ENCODE peak calls at places on chromosome 20, in five cellular contexts. N, J, W, M and U are unnamed samples.

GRCh38 chr20:19565721-19566120 is 192.3 kb upstream of the RIN2 start:
- DNase-seq in M (no peak), J (no peak), N (no peak), W (no peak), U (no peak)

GRCh38 chr20:34987288-34988175 is 31.9 kb downstream of the MYH7B start:
- DNase-seq in W (no peak), M (no peak), J (no peak), N (no peak), U (no peak)

GRCh38 chr20:64114356-64114971 is 7.1 kb upstream of the NPBWR2 start:
- DNase-seq in N (peak), M (no peak), W (no peak), J (no peak), U (no peak)

GRCh38 chr20:37915434-37915787 is 12.5 kb downstream of the VSTM2L start:
- DNase-seq in M (no peak), N (no peak), W (no peak), J (no peak), U (no peak)

GRCh38 chr20:23541330-23541729 is 27.0 kb downstream of the CST9L start:
- DNase-seq in W (peak), J (no peak), N (no peak), M (no peak), U (no peak)

GRCh38 chr20:14721926-14722325 is 384.5 kb upstream of the FLRT3 start:
- DNase-seq in J (no peak), N (no peak), W (no peak), M (peak), U (peak)

GRCh38 chr20:5822569-5822968 is 72.4 kb downstream of the SHLD1 start:
- DNase-seq in W (no peak), N (no peak), M (no peak), J (no peak), U (no peak)

GRCh38 chr20:50027611-50028105 is 44.9 kb downstream of the SNAI1 start:
- DNase-seq in M (peak), N (no peak), J (no peak), W (peak), U (peak)

DNA sequence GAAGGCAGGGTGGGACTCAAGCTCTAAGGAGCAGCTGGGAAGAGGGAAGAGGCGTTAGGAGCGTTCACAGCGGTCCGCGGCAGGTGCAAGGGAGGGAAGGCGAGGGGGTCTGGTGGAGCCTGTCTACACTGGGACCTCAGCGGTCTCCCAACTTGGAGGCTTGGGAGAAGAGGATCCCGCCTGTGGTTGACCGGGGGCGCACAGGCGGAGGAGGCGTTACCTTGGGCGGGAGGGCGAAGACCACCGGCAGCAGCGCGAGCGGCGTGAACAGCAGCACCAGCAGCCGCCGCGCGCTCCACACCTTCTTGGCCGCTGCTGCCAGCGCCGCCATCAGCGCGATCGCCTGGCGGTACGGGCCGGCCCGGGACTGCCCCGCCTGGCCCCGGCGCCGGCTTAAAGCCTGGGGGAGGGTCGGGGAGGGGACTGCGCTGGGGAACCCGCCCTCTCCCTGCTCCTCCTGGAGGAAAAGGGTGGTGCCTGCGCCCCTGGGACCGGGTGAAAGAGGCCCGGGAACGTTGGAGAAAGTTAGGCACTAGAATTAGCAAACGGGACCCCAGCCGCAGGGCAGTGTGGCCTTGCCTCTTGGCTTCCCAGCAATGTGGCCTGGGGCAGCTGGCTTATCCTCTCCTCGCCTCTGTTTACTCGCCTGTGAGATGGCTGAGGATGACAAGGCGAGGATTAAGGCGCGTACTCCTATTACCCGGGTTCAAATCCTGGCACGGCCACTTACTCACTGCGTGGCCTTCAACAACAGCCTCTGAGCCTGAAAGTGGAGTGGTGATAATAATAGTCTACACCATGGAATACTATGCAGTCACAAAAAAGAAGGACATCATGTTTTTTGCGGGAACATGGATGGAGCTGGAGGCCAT is at the start of gene SLC13A3:
- DNase-seq in M (peak), N (no peak), J (no peak), W (no peak), U (no peak)
- H3K4me3 ChIP-seq in M (peak), N (no peak), J (no peak), W (no peak), U (no peak)

DNA sequence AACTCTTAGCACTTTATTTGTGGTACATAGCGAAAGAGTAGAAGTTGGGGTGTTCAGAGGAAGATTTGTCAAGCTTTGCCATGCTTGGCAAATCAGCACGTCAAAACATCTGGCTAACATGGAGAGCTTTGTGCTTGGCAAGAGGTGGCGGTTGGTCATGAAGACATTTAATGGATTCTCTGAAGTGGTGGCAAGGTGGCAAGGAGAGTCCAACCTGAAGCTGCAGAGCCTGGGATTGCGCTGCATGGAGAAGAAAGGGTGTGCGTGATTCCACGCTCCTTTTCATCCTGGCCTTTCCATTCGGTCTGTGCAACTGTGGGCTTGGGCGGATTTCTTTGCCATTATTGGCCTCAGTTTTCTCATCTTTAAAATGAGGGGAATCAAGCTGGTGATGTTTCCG is 3.1 kb downstream of the PYGB start:
- DNase-seq in M (no peak), N (peak), J (no peak), W (no peak), U (no peak)
- H3K4me3 ChIP-seq in M (peak), N (no peak), J (no peak), W (no peak), U (no peak)

GRCh38 chr20:61447950-61448349 is 195.9 kb downstream of the CDH4 start:
- DNase-seq in W (no peak), M (no peak), N (no peak), J (no peak), U (no peak)
- H3K4me3 ChIP-seq in W (no peak), M (no peak), N (no peak), J (no peak), U (no peak)

GRCh38 chr20:40255368-40255767 is 433.7 kb downstream of the MAFB start:
- DNase-seq in W (peak), J (no peak), N (no peak), M (peak), U (peak)

GRCh38 chr20:40254023-40254772 is 434.8 kb downstream of the MAFB start:
- DNase-seq in W (peak), M (no peak), J (no peak), N (no peak), U (peak)

GRCh38 chr20:40258931-40259330 is 430.1 kb downstream of the MAFB start:
- DNase-seq in W (no peak), N (no peak), M (no peak), J (no peak), U (no peak)

GRCh38 chr20:40262219-40262618 is 426.8 kb downstream of the MAFB start:
- DNase-seq in J (no peak), W (no peak), N (no peak), M (no peak), U (no peak)

DNA sequence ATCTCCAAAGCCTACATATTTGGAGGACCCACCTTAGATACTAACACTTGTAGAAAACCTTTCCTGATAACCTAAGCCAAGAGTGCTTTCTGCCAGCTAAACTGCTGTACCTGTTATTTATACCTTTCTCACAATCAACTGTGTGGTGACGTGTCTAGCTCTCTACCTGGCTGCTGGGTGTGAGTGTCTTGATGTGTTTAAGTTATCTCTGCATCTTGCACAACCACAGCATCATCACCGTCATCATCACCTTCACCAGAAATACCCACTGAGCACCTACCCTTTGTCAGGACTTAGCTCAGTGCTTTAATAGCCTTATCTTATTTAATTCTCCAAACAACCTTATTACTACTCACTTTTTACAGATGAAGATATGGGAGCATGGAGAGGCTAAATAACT is 431.3 kb downstream of the MAFB start:
- DNase-seq in N (no peak), J (no peak), M (no peak), W (no peak), U (no peak)
- H3K4me3 ChIP-seq in N (no peak), J (no peak), M (no peak), W (no peak), U (no peak)

GRCh38 chr20:21522479-21523397 is 8.9 kb upstream of the NKX2-2 start:
- DNase-seq in N (no peak), W (no peak), M (no peak), J (peak), U (no peak)
- H3K4me3 ChIP-seq in N (no peak), W (no peak), M (no peak), J (no peak), U (no peak)

GRCh38 chr20:53994088-53994487 is 76.3 kb downstream of the BCAS1 start:
- DNase-seq in N (no peak), W (no peak), J (no peak), M (no peak), U (no peak)
- H3K4me3 ChIP-seq in N (no peak), W (no peak), J (no peak), M (no peak), U (no peak)

GRCh38 chr20:2798814-2799213 is 1.6 kb downstream of the CPXM1 start:
- DNase-seq in W (peak), M (no peak), J (no peak), N (no peak), U (peak)

GRCh38 chr20:2800590-2801458 is at the start of gene CPXM1:
- DNase-seq in W (peak), N (no peak), J (no peak), M (peak), U (no peak)

GRCh38 chr20:2798095-2798805 is 2.2 kb downstream of the CPXM1 start:
- DNase-seq in W (no peak), J (no peak), N (no peak), M (no peak), U (no peak)

GRCh38 chr20:2799688-2800589 is 488 bp downstream of the CPXM1 start:
- DNase-seq in W (peak), M (peak), N (no peak), J (no peak), U (peak)

DNA sequence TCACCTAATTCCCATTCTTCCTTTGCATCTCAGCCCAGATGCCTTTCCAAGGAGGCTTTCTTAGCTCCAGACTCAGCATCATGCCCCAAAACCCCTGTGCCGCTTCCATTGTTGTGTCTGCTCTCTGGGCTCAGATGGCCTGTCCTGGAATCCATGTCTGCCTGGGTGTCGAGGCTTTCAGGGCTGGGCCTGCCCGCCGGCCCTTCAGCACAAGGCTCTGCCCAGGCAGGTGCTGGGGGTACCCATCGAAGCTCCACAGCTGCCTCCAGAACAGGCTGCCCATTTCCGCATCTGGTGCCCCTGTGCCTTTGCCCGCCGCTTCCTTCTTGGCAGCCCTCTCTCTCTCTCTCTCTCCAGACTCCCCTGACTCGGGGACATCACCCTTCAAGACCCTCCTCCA is 1.2 kb downstream of the CPXM1 start:
- DNase-seq in W (no peak), N (no peak), J (no peak), M (no peak), U (no peak)
- H3K4me3 ChIP-seq in W (no peak), N (peak), J (no peak), M (peak), U (no peak)

DNA sequence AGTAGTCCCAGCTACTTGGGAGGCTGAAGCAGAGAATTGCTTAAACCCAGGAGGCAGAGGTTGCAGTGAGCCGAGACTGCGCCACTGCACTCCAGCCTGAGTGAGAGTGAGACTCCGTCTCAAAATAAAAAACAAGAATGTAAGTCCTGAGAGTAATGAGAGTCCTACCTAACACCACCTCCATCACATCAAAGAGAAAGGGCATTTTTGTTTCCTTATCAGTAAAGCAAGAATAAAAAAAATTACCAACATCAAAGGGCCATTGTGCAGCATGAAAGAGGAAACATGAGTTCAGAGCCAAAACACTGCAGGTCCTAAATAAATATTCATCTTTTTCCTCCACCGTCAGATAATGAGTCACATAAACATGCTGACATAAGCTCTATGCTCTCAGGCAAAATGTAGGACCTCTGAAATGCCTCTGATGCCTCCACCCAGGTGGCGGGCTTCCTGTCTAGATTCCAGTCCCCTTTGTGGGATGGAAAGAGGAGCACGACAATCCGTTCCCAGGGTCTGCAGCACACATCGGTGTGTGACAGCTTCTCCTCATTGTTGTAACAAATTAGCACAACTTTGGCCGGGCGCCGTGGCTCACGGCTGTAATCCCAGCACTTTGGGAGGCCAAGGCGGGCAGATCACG is 7.2 kb downstream of the ATP9A start:
- DNase-seq in J (peak), M (no peak), W (peak), N (no peak), U (peak)
- H3K4me3 ChIP-seq in J (no peak), M (no peak), W (no peak), N (no peak), U (no peak)

GRCh38 chr20:40811660-40812414 is 122.8 kb upstream of the MAFB start:
- DNase-seq in M (no peak), N (no peak), J (no peak), W (no peak), U (no peak)

GRCh38 chr20:40813708-40814327 is 124.8 kb upstream of the MAFB start:
- DNase-seq in J (no peak), M (no peak), W (no peak), N (no peak), U (no peak)

GRCh38 chr20:40812415-40813212 is 123.6 kb upstream of the MAFB start:
- DNase-seq in W (no peak), J (no peak), M (no peak), N (no peak), U (no peak)

GRCh38 chr20:40814328-40814960 is 125.4 kb upstream of the MAFB start:
- DNase-seq in W (no peak), M (no peak), N (no peak), J (no peak), U (no peak)

DNA sequence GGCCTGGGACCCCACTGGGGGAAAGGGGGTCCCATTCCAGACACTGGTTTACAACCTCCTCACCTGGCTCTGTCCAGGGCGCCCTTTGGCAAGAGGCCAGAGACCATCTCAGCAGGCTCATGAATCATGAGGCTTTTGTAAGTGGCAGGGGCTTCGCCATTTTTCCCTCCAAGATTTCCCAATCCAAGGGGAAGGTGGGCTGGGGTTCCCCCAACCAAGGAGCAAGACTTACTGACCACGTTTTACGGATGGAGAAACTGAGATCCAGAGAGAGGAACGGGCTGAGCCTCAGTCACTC is 124.1 kb upstream of the MAFB start:
- DNase-seq in J (no peak), M (no peak), W (no peak), N (no peak), U (no peak)
- H3K4me3 ChIP-seq in J (no peak), M (no peak), W (no peak), N (no peak), U (no peak)